ENCODE peak calls at places on chromosomes 7 and 10, in ten cellular contexts. Q is SK-N-MC; X is Peyer's patch; P is fibroblast of the conjunctiva; J is DMS153; I is GM20000; R is kidney glomerular epithelial cell; B is HCEC 1CT; V is stimulated activated CD4-positive, alpha-beta T cell treated with anti-CD3 and anti-CD28 coated beads, TNF-alpha, amount 100 ng/mL, for 1 hour; Y is SK-MEL-5. E is an unnamed sample.

GRCh38 chr10:104441601-104442000 is 88.0 kb downstream of the CFAP58 start:
- DNase-seq in Q (peak), X (no peak), P (peak), J (no peak), I (no peak), R (peak), B (peak), V (no peak), Y (no peak), E (no peak)

GRCh38 chr7:115707684-115708341 is 322.8 kb downstream of the TFEC start:
- DNase-seq in Q (no peak), X (no peak), P (no peak), J (peak), I (no peak), R (no peak), B (no peak), V (no peak), Y (peak), E (no peak)

GRCh38 chr10:123563994-123564393 is 102.2 kb upstream of the GPR26 start:
- DNase-seq in Q (no peak), X (no peak), P (no peak), J (no peak), I (no peak), R (no peak), B (no peak), V (no peak), Y (no peak), E (no peak)

GRCh38 chr10:7285545-7286322 is 125.1 kb downstream of the SFMBT2 start:
- DNase-seq in Q (no peak), X (no peak), P (no peak), J (no peak), I (no peak), R (no peak), B (no peak), V (no peak), Y (no peak), E (no peak)

GRCh38 chr10:79380918-79381775 is 33.9 kb downstream of the PPIF start:
- DNase-seq in Q (no peak), X (no peak), P (no peak), J (no peak), I (peak), R (no peak), B (no peak), V (no peak), Y (no peak), E (peak)

GRCh38 chr10:69502589-69502988 is 51.3 kb downstream of the TSPAN15 start:
- DNase-seq in Q (no peak), X (no peak), P (no peak), J (no peak), I (no peak), R (no peak), B (no peak), V (no peak), Y (no peak), E (no peak)

GRCh38 chr10:110514848-110515247 is 17.1 kb downstream of the DUSP5 start:
- DNase-seq in Q (no peak), X (no peak), P (no peak), J (no peak), I (no peak), R (no peak), B (no peak), V (no peak), Y (no peak), E (no peak)

GRCh38 chr7:17613338-17614041 is 315.0 kb downstream of the AHR start:
- DNase-seq in Q (no peak), X (no peak), P (no peak), J (no peak), I (no peak), R (no peak), B (no peak), V (no peak), Y (no peak), E (no peak)

GRCh38 chr10:98344589-98345038 is 70.4 kb downstream of the PYROXD2 start:
- DNase-seq in Q (no peak), X (peak), P (peak), J (peak), I (no peak), R (no peak), B (peak), V (no peak), Y (no peak), E (peak)

GRCh38 chr10:63281967-63282366 is 148.8 kb downstream of the NRBF2 start:
- DNase-seq in Q (no peak), X (no peak), P (peak), J (no peak), I (no peak), R (no peak), B (no peak), V (no peak), Y (no peak), E (no peak)

GRCh38 chr7:145219461-145219860 is 383.6 kb upstream of the TPK1 start:
- DNase-seq in Q (no peak), X (no peak), P (peak), J (no peak), I (no peak), R (no peak), B (no peak), V (no peak), Y (no peak), E (no peak)

GRCh38 chr7:24797270-24797669 is 40.0 kb upstream of the GSDME start:
- DNase-seq in Q (no peak), X (no peak), P (no peak), J (no peak), I (no peak), R (no peak), B (no peak), V (no peak), Y (no peak), E (no peak)

GRCh38 chr10:125003146-125003900 is 61.4 kb downstream of the ZRANB1 start:
- DNase-seq in Q (no peak), X (no peak), P (no peak), J (no peak), I (no peak), R (no peak), B (no peak), V (no peak), Y (no peak), E (peak)

GRCh38 chr10:127942811-127943210 is 35.9 kb downstream of the PTPRE start:
- DNase-seq in Q (no peak), X (no peak), P (no peak), J (no peak), I (no peak), R (no peak), B (no peak), V (no peak), Y (no peak), E (no peak)

GRCh38 chr7:140033779-140034363 is 28.9 kb downstream of the PARP12 start:
- DNase-seq in Q (no peak), X (peak), P (no peak), J (no peak), I (no peak), R (no peak), B (no peak), V (no peak), Y (no peak), E (no peak)

GRCh38 chr10:77925795-77926565 is 575 bp downstream of the DLG5 start:
- DNase-seq in Q (no peak), X (no peak), P (no peak), J (no peak), I (peak), R (peak), B (peak), V (no peak), Y (no peak), E (peak)

GRCh38 chr7:155789001-155789725 is 23.1 kb downstream of the SHH start:
- DNase-seq in Q (no peak), X (no peak), P (no peak), J (no peak), I (peak), R (no peak), B (no peak), V (no peak), Y (no peak), E (peak)

GRCh38 chr10:86961481-86962091 is 3.2 kb downstream of the SNCG start:
- DNase-seq in Q (no peak), X (no peak), P (no peak), J (no peak), I (no peak), R (no peak), B (peak), V (no peak), Y (no peak), E (peak)

GRCh38 chr7:130998993-130999602 is 265.1 kb upstream of the KLF14 start:
- DNase-seq in Q (no peak), X (no peak), P (no peak), J (no peak), I (no peak), R (peak), B (peak), V (no peak), Y (no peak), E (no peak)

GRCh38 chr10:59657724-59658123 is 51.9 kb downstream of the SLC16A9 start:
- DNase-seq in Q (no peak), X (no peak), P (no peak), J (no peak), I (no peak), R (no peak), B (no peak), V (no peak), Y (no peak), E (no peak)

GRCh38 chr7:134154581-134155130 is 27.5 kb downstream of the LRGUK start:
- DNase-seq in Q (no peak), X (no peak), P (no peak), J (no peak), I (no peak), R (no peak), B (peak), V (no peak), Y (peak), E (no peak)